ENCODE peak calls at places on chromosome 22, in six cellular contexts. U is HCT116, J is K562, S is GM12878, H is HepG2, O is H1. F is an unnamed sample.

GRCh38 chr22:19429950-19430889 is 1.3 kb downstream of the HIRA start:
- DNase-seq in U (no peak), O (no peak), S (no peak), J (peak; percentile 93), H (peak; percentile 75), F (no peak)

GRCh38 chr22:50018608-50019291 is 6.2 kb upstream of the IL17REL start:
- DNase-seq in O (no peak), S (no peak), H (no peak), U (no peak), J (no peak), F (no peak)

GRCh38 chr22:19271856-19272535 is 19.5 kb downstream of the CLTCL1 start:
- DNase-seq in O (no peak), U (no peak), H (peak; percentile 89), J (no peak), S (no peak), F (no peak)

GRCh38 chr22:47444746-47445065 is 682.3 kb downstream of the TBC1D22A start:
- DNase-seq in S (no peak), U (no peak), O (no peak), J (no peak), H (no peak), F (no peak)

GRCh38 chr22:49321477-49322055 is 506.1 kb downstream of the BRD1 start:
- DNase-seq in O (no peak), S (no peak), J (no peak), U (no peak), H (no peak), F (no peak)

GRCh38 chr22:48740086-48740730 is 1087.5 kb downstream of the BRD1 start:
- DNase-seq in S (no peak), H (no peak), O (no peak), J (no peak), U (no peak), F (no peak)

GRCh38 chr22:25153961-25154685 is 45.5 kb upstream of the CRYBB3 start:
- DNase-seq in U (no peak), J (no peak), O (no peak), H (peak; percentile 36), S (no peak), F (no peak)

GRCh38 chr22:17576475-17576874 is 13.2 kb downstream of the SLC25A18 start:
- DNase-seq in J (peak; percentile 32), U (no peak), H (no peak), O (no peak), S (no peak), F (no peak)

GRCh38 chr22:32202539-32203180 is 2.2 kb downstream of the RFPL2 start:
- DNase-seq in O (no peak), J (peak; percentile 22), U (peak; percentile 50), S (no peak), H (peak; percentile 68), F (peak; percentile 25)

GRCh38 chr22:50726643-50727340 is 11.2 kb upstream of the ACR start:
- DNase-seq in U (no peak), J (no peak), S (no peak), H (peak; percentile 21), O (no peak), F (no peak)

GRCh38 chr22:45424241-45424731 is 10.8 kb downstream of the RIBC2 start:
- DNase-seq in U (no peak), H (no peak), J (no peak), S (no peak), O (no peak), F (no peak)

GRCh38 chr22:17483670-17484372 is 79.5 kb upstream of the SLC25A18 start:
- DNase-seq in S (no peak), H (no peak), U (no peak), J (no peak), O (no peak), F (no peak)

GRCh38 chr22:25696763-25697710 is 45.0 kb upstream of the MYO18B start:
- DNase-seq in O (no peak), J (no peak), S (no peak), U (no peak), H (no peak), F (no peak)

GRCh38 chr22:23539135-23539838 is 40.8 kb downstream of the IGLL1 start:
- DNase-seq in S (peak; percentile 36), J (peak; percentile 82), H (peak; percentile 79), U (peak; percentile 81), O (peak; percentile 56), F (peak; percentile 61)
- H3K4me3 ChIP-seq in S (no peak overlapping the region), J (no peak overlapping the region), H (no peak overlapping the region), U (peak overlapping the region; percentile 27), O (no peak overlapping the region), F (peak overlapping the region; percentile 30)

GRCh38 chr22:29795663-29796062 is 28.5 kb downstream of the UQCR10 start:
- DNase-seq in O (no peak), H (no peak), J (no peak), U (no peak), S (no peak), F (no peak)
- TF ChIP-seq ZNF274 in O (no peak), H (no peak), J (no peak), U (no peak), S (no peak), F (no peak)

GRCh38 chr22:23137905-23138520 is 3.8 kb downstream of the RSPH14 start:
- DNase-seq in S (peak; percentile 86), J (no peak), U (no peak), O (no peak), H (no peak), F (no peak)
- H3K4me3 ChIP-seq in S (peak overlapping the region; percentile 7), J (no peak overlapping the region), U (no peak overlapping the region), O (no peak overlapping the region), H (no peak overlapping the region), F (no peak overlapping the region)

GRCh38 chr22:39232806-39233735 is 11.7 kb downstream of the PDGFB start:
- DNase-seq in H (no peak), U (no peak), S (no peak), O (no peak), J (no peak), F (no peak)

GRCh38 chr22:39233736-39234120 is 11.1 kb downstream of the PDGFB start:
- DNase-seq in H (no peak), J (no peak), U (no peak), O (no peak), S (no peak), F (no peak)

GRCh38 chr22:39236321-39237275 is 8.2 kb downstream of the PDGFB start:
- DNase-seq in S (peak; percentile 67), J (peak; percentile 77), H (no peak), O (no peak), U (no peak), F (no peak)

GRCh38 chr22:39234157-39234793 is 10.5 kb downstream of the PDGFB start:
- DNase-seq in S (no peak), O (no peak), U (no peak), J (no peak), H (no peak), F (no peak)

GRCh38 chr22:39234867-39235687 is 9.7 kb downstream of the PDGFB start:
- DNase-seq in H (no peak), O (no peak), S (no peak), U (no peak), J (no peak), F (no peak)
- TF ChIP-seq ZNF274 in H (no peak), O (no peak), S (no peak), U (no peak), J (no peak), F (no peak)

DNA sequence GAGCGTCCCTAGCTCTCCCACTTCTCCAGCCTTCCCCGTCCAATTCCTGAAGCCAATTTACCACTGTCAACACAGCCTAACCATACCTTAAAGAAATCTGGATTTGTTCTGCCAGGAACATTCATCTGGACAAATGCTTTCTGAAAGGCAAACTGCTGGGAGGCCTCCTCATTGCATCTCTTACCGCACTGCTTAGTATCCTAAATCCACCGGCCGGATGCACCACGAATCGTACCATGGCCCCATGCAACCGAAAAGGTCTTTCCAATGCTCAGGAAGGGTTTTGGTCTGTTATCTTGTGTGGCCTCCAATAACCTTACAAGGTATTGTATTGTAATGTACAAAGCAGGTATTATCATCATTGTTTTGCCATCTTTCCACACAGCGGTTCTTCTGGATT is 57.6 kb downstream of the MYH9 start:
- DNase-seq in O (no peak), H (no peak), U (no peak), J (no peak), S (no peak), F (no peak)
- H3K4me3 ChIP-seq in O (peak overlapping the region; percentile 4), H (no peak overlapping the region), U (no peak overlapping the region), J (no peak overlapping the region), S (peak overlapping the region; percentile 33), F (no peak overlapping the region)

DNA sequence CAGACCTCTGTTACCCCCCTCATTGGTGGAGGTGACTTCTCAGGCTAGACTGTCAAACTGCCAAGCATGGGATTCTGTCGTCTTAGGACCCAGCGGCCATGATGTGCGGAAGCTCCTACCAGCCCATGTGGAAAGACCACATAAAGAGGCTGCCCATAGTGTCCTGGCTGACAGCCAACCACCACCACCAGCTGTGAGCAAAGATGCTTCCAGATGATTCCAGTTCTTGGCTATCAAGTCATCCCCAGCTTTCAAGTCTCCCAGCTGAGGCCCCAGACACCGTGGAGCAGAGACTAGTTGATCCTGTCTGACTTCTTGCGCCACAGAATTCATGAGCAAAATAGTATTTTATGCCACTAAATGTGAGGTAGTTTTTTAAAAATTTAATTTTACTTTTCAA is 32.9 kb downstream of the SCUBE1 start:
- DNase-seq in H (no peak), S (no peak), U (no peak), O (no peak), J (peak; percentile 16), F (no peak)
- TF ChIP-seq ZNF274 in H (no peak), S (no peak), U (no peak), O (no peak), J (no peak), F (no peak)

GRCh38 chr22:33867118-33867863 is 53.0 kb downstream of the LARGE1 start:
- DNase-seq in H (peak; percentile 48), J (no peak), U (no peak), O (no peak), S (no peak), F (no peak)
- H3K4me3 ChIP-seq in H (no peak overlapping the region), J (no peak overlapping the region), U (no peak overlapping the region), O (no peak overlapping the region), S (no peak overlapping the region), F (no peak overlapping the region)

GRCh38 chr22:37088750-37089408 is 20.6 kb downstream of the TMPRSS6 start:
- DNase-seq in O (no peak), H (no peak), J (no peak), S (no peak), U (no peak), F (no peak)
- TF ChIP-seq ZNF274 in O (no peak), H (no peak), J (no peak), S (no peak), U (no peak), F (no peak)